ENCODE peak calls at places on chromosome 17, in ten cellular contexts. F is heart right ventricle, V is prostate gland, R is endodermal cell, Z is PC-3, B is lung, Q is choroid plexus epithelial cell, I is fibroblast of the aortic adventitia, E is HCT116, G is upper lobe of right lung. S is an unnamed sample.

GRCh38 chr17:73359987-73360410 is 48.2 kb upstream of the CDC42EP4 start:
- DNase-seq in F (peak), R (peak), B (peak), I (no peak), Q (no peak), E (peak), V (peak), Z (peak), G (peak), S (no peak)

GRCh38 chr17:79840204-79840988 is 1.2 kb upstream of the CBX4 start:
- DNase-seq in Q (peak), V (peak), R (peak), G (peak), E (no peak), I (peak), Z (no peak), F (peak), B (peak), S (peak)

GRCh38 chr17:6630390-6630789 is 10.1 kb downstream of the KIAA0753 start:
- DNase-seq in G (no peak), E (no peak), I (no peak), R (no peak), Q (no peak), B (no peak), Z (no peak), F (no peak), V (no peak), S (no peak)

GRCh38 chr17:61642768-61643167 is 51.7 kb upstream of the NACA2 start:
- DNase-seq in I (no peak), Z (no peak), V (no peak), F (no peak), E (no peak), G (no peak), B (no peak), Q (no peak), R (no peak), S (no peak)

GRCh38 chr17:72404872-72405271 is 284.1 kb downstream of the SOX9 start:
- DNase-seq in Q (peak), I (peak), Z (peak), V (no peak), F (no peak), B (no peak), R (no peak), G (no peak), E (no peak), S (peak)

GRCh38 chr17:68533887-68534700 is 21.9 kb downstream of the PRKAR1A start:
- DNase-seq in F (no peak), Q (peak), Z (peak), R (no peak), E (no peak), G (no peak), I (peak), V (no peak), B (no peak), S (peak)

GRCh38 chr17:64679710-64680216 is 17.7 kb upstream of the SMURF2 start:
- DNase-seq in E (peak), G (no peak), F (no peak), Q (peak), I (peak), B (no peak), Z (peak), V (no peak), R (peak), S (peak)

GRCh38 chr17:69857412-69857835 is 217.6 kb upstream of the KCNJ16 start:
- DNase-seq in E (peak), Q (peak), R (no peak), I (peak), G (no peak), V (no peak), Z (peak), B (no peak), F (no peak), S (peak)

GRCh38 chr17:1718362-1719165 is 5.9 kb upstream of the WDR81 start:
- DNase-seq in G (peak), V (no peak), E (no peak), Q (no peak), Z (no peak), R (peak), B (no peak), F (no peak), I (no peak), S (no peak)

GRCh38 chr17:1724351-1724868 is at the start of gene WDR81:
- DNase-seq in R (peak), F (peak), G (peak), Z (peak), Q (peak), V (peak), E (peak), B (peak), I (peak), S (peak)

GRCh38 chr17:1716912-1717695 is 6.9 kb upstream of the TLCD2 start:
- DNase-seq in R (peak), F (peak), B (peak), V (peak), Q (peak), I (peak), Z (peak), G (peak), E (peak), S (peak)

GRCh38 chr17:1724869-1725641 is 551 bp downstream of the WDR81 start:
- DNase-seq in F (no peak), Q (no peak), R (peak), E (no peak), G (peak), V (no peak), Z (no peak), I (no peak), B (no peak), S (no peak)

GRCh38 chr17:1720856-1721386 is 3.6 kb upstream of the WDR81 start:
- DNase-seq in I (peak), G (peak), B (peak), V (peak), R (peak), Q (peak), E (peak), F (peak), Z (peak), S (peak)
- H3K4me3 ChIP-seq in I (no peak), G (no peak), B (no peak), V (no peak), R (no peak), Q (peak), E (no peak), F (no peak), Z (peak), S (no peak)

DNA sequence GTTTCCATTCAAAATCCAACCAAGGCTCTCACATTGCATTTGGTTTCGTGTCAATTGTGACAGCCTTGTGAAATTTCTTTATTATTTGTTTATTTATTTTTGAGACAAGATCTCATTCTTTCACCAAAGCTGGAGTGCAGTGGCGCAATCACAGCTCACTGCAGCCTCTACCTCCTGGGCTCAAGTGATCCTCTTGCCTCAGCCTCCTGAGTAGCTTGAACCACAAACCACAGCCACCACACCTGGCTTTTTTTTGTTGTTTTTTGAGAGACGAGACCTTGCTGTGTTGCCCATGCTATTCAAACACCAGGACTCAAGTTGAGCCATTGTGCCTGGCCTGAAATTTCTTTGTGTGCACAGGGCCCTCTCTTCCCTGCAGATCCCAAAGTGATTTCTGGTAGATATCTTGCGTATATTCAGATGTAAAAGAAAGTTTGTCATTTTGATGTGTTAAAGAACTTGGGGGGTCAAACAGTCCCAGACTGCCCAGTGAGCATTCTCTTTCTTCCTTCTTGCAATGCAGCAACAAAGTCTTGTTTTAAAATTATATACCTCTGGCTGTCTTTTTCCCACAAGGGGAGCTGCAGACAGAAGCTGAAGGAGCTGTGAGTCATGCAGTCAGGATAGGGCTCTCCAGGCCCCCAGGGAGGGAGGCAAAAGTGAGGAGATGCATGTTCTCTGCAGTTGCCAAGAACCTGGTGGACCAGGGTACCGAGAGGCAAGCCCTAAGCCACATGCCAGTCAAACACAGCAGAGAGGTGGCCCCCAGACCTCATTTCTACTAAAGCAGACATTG is 15.5 kb upstream of the USP22 start:
- DNase-seq in E (no peak), I (peak), F (no peak), V (no peak), R (peak), B (no peak), Z (peak), Q (peak), G (no peak), S (peak)
- TF ChIP-seq CTCF in E (no peak), I (peak), F (no peak), V (no peak), R (peak), B (no peak), Z (peak), Q (peak), G (no peak), S (no peak)

DNA sequence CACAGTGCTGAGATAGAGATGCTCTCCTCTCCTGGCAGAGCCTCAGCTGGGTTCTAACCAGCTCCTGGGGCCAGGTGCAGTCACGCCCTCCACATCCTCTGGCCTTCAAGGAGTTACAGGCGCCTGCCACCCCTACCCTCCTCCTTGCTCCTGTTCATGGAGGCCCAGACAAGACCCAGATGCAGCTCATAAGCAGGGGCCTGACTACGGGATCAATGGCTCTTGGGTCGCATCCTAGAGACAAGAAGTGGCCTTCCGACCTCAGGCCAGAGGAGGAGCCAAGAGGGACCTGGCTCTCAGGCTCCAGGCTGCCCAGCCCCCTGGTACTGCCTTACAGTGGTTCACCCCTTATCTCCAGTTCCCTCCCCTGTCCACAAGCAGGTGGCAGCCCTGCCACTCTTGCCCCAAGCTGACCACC is 23.0 kb downstream of the ARHGAP27 start:
- DNase-seq in E (no peak), B (no peak), Z (no peak), G (no peak), V (no peak), R (peak), Q (no peak), F (no peak), I (no peak), S (no peak)
- H3K4me3 ChIP-seq in E (no peak), B (peak), Z (no peak), G (peak), V (peak), R (no peak), Q (no peak), F (peak), I (no peak), S (no peak)

GRCh38 chr17:57107498-57108101 is 22.6 kb downstream of the AKAP1 start:
- DNase-seq in I (no peak), B (peak), F (no peak), Z (peak), Q (peak), E (peak), R (peak), V (peak), G (peak), S (peak)

GRCh38 chr17:57104461-57105175 is 19.6 kb downstream of the AKAP1 start:
- DNase-seq in R (no peak), G (no peak), Z (peak), E (no peak), Q (no peak), V (no peak), F (no peak), I (no peak), B (no peak), S (peak)

GRCh38 chr17:57108656-57109392 is 23.8 kb downstream of the AKAP1 start:
- DNase-seq in Q (no peak), Z (no peak), E (no peak), V (no peak), G (no peak), B (no peak), I (no peak), R (peak), F (peak), S (no peak)

GRCh38 chr17:57106836-57107497 is 21.9 kb downstream of the AKAP1 start:
- DNase-seq in Q (no peak), B (no peak), R (no peak), Z (no peak), G (no peak), I (no peak), E (no peak), V (no peak), F (no peak), S (no peak)

GRCh38 chr17:57106107-57106835 is 21.2 kb downstream of the AKAP1 start:
- DNase-seq in R (peak), Z (peak), G (no peak), E (peak), Q (no peak), F (peak), V (no peak), I (no peak), B (no peak), S (no peak)
- TF ChIP-seq CTCF in R (peak), Z (peak), G (peak), E (peak), Q (peak), F (peak), V (no peak), I (no peak), B (no peak), S (peak)

DNA sequence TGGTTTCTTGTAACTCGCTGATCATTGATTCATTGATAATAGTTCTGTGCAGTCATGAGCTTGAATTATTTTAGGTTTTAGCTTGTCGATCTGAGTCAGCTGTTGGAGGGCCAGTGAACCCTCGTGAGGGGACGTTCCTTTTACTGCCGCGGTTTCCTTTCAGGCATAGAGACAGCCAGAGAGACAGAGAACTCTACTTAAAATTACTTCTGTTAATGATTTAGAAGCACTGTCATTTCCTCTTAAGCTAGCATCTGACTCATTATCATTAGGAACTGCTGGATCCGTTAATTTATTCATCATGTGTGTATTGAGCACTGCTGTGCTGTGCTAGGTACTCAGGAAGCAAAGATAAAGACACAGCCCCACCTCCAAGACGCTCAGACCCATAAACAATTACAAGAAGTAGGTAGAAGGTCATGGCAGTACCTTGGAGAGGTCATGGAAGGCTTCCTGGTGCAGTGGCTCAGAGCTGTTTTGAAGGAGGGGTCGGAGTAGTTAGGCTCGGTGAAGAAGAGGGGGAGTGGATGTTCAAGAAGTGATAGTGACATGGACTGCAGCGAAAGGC is 3.2 kb downstream of the PGS1 start:
- DNase-seq in I (no peak), B (no peak), V (no peak), Q (no peak), R (peak), G (no peak), Z (no peak), F (no peak), E (no peak), S (peak)
- H3K4me3 ChIP-seq in I (no peak), B (no peak), V (no peak), Q (no peak), R (peak), G (peak), Z (no peak), F (peak), E (no peak), S (peak)

S was measured in fibroblast of villous mesenchyme.